ENCODE peak calls at places on chromosomes 7 and 10, in six cellular contexts. S is suprapubic skin, A is A549, G is tibial nerve, F is Peyer's patch, K is breast epithelium. D is an unnamed sample.

GRCh38 chr7:133036290-133036689 is 45.6 kb downstream of the CHCHD3 start:
- DNase-seq in S (no peak), A (no peak), G (no peak), F (no peak), K (no peak), D (no peak)

GRCh38 chr7:107691713-107692112 is 31.1 kb downstream of the SLC26A4 start:
- DNase-seq in S (no peak), A (no peak), G (no peak), F (no peak), K (no peak), D (no peak)

GRCh38 chr7:105559926-105560325 is 21.4 kb downstream of the EFCAB10 start:
- DNase-seq in S (no peak), A (no peak), G (no peak), F (no peak), K (no peak), D (no peak)

GRCh38 chr7:133535308-133535707 is 282.4 kb downstream of the EXOC4 start:
- DNase-seq in S (no peak), A (no peak), G (no peak), F (no peak), K (no peak), D (no peak)

GRCh38 chr10:4650572-4650971 is 175.4 kb upstream of the AKR1E2 start:
- DNase-seq in S (no peak), A (no peak), G (peak; percentile 24), F (no peak), K (no peak), D (no peak)

GRCh38 chr7:118870187-118870586 is 645.7 kb downstream of the ANKRD7 start:
- DNase-seq in S (no peak), A (no peak), G (no peak), F (no peak), K (no peak), D (no peak)

GRCh38 chr7:151427705-151428392 is 12.1 kb downstream of the CRYGN start:
- DNase-seq in S (peak; percentile 58), A (no peak), G (no peak), F (no peak), K (no peak), D (no peak)

GRCh38 chr10:114626841-114627240 is 31.2 kb downstream of the ABLIM1 start:
- DNase-seq in S (no peak), A (no peak), G (no peak), F (no peak), K (peak; percentile 49), D (no peak)

GRCh38 chr10:132984801-132985545 is 42.6 kb upstream of the CFAP46 start:
- DNase-seq in S (no peak), A (no peak), G (no peak), F (peak; percentile 44), K (no peak), D (no peak)

GRCh38 chr7:84040365-84040764 is 154.2 kb downstream of the SEMA3A start:
- DNase-seq in S (no peak), A (no peak), G (no peak), F (no peak), K (no peak), D (no peak)

GRCh38 chr7:48052748-48053147 is 17.4 kb downstream of the C7orf57 start:
- DNase-seq in S (no peak), A (no peak), G (no peak), F (no peak), K (no peak), D (no peak)

GRCh38 chr10:132410779-132411532 is 14.0 kb downstream of the PWWP2B start:
- DNase-seq in S (no peak), A (no peak), G (no peak), F (no peak), K (no peak), D (no peak)

GRCh38 chr10:51789118-51789517 is 89.7 kb upstream of the CSTF2T start:
- DNase-seq in S (no peak), A (no peak), G (no peak), F (no peak), K (no peak), D (no peak)

GRCh38 chr10:109892885-109893284 is 30.4 kb downstream of the XPNPEP1 start:
- DNase-seq in S (peak; percentile 86), A (no peak), G (no peak), F (no peak), K (peak; percentile 50), D (peak; percentile 24)

GRCh38 chr7:70696139-70696782 is 435.7 kb upstream of the GALNT17 start:
- DNase-seq in S (no peak), A (no peak), G (no peak), F (no peak), K (no peak), D (no peak)

GRCh38 chr10:63491558-63492316 is 26.0 kb upstream of the JMJD1C start:
- DNase-seq in S (no peak), A (no peak), G (peak; percentile 45), F (no peak), K (peak; percentile 78), D (peak; percentile 29)

GRCh38 chr10:71383972-71384687 is 12.6 kb upstream of the CDH23 start:
- DNase-seq in S (peak; percentile 85), A (peak; percentile 78), G (peak; percentile 79), F (peak; percentile 83), K (peak; percentile 34), D (peak; percentile 24)

GRCh38 chr10:132061465-132062180 is 4.1 kb upstream of the JAKMIP3 start:
- DNase-seq in S (peak; percentile 18), A (no peak), G (no peak), F (no peak), K (no peak), D (no peak)

GRCh38 chr7:149865437-149865836 is 8.3 kb upstream of the ATP6V0E2 start:
- DNase-seq in S (no peak), A (no peak), G (no peak), F (no peak), K (no peak), D (no peak)

GRCh38 chr7:25303380-25304321 is 75.4 kb upstream of the NPVF start:
- DNase-seq in S (no peak), A (no peak), G (no peak), F (no peak), K (no peak), D (peak; percentile 12)

GRCh38 chr7:132882714-132883428 is 199.0 kb downstream of the CHCHD3 start:
- DNase-seq in S (no peak), A (no peak), G (no peak), F (no peak), K (no peak), D (no peak)

GRCh38 chr7:20665096-20665495 is 49.6 kb downstream of the ABCB5 start:
- DNase-seq in S (no peak), A (no peak), G (no peak), F (no peak), K (no peak), D (no peak)

GRCh38 chr7:39379416-39379815 is 186.8 kb upstream of the YAE1 start:
- DNase-seq in S (no peak), A (no peak), G (no peak), F (no peak), K (no peak), D (no peak)

GRCh38 chr7:39919646-39920045 is 30.4 kb upstream of the CDK13 start:
- DNase-seq in S (no peak), A (no peak), G (no peak), F (no peak), K (no peak), D (no peak)

GRCh38 chr10:124677871-124678565 is 66.2 kb downstream of the FAM53B start:
- DNase-seq in S (no peak), A (no peak), G (no peak), F (no peak), K (no peak), D (no peak)

GRCh38 chr10:132929953-132930640 is 12.3 kb downstream of the CFAP46 start:
- DNase-seq in S (no peak), A (no peak), G (no peak), F (no peak), K (no peak), D (no peak)

GRCh38 chr10:71845410-71846406 is 5.3 kb downstream of the PSAP start:
- DNase-seq in S (peak; percentile 43), A (no peak), G (no peak), F (no peak), K (no peak), D (no peak)

DNA sequence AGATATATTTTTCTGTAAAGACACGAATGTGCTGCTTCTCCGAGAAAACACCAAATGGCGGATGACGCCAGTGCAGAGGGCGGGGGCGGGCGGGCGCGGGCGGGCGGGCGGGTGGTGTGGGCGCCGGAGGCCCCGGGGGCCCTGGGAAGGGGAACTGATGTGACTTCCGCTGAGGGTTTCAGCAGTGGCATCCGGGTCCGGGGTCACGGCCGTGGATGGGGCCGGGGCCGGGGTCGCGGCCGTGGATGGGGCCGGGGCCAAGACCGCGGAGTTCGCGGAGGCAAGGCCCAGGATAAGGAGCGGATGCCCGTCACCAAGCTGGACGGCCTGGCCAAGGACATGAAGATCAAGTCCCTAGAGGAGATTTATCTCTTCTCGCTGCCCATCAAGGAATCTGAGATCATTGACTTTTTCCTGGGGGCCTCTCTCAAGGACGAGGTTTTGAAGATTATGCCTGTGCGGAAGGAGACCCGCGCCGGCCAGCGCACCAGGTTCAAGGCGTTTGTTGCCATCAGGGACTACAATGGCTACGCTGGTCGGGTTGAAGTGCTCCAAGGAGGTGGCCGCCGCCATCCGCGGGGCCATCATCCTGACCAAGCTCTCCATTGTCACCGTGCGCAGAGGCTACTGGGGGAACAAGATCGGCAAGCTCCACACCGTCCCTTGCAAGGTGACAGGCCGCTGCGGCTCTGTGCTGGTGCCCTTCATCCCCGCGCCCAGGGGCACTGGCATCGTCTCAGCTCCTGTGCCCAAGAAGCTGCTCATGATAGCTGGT is 20.3 kb upstream of the IGF2BP3 start:
- DNase-seq in S (peak; percentile 66), A (no peak), G (no peak), F (peak; percentile 54), K (no peak), D (peak; percentile 17)
- TF ChIP-seq POLR2A in S (no peak), A (no peak), G (no peak), F (no peak), K (no peak), D (no peak)

DNA sequence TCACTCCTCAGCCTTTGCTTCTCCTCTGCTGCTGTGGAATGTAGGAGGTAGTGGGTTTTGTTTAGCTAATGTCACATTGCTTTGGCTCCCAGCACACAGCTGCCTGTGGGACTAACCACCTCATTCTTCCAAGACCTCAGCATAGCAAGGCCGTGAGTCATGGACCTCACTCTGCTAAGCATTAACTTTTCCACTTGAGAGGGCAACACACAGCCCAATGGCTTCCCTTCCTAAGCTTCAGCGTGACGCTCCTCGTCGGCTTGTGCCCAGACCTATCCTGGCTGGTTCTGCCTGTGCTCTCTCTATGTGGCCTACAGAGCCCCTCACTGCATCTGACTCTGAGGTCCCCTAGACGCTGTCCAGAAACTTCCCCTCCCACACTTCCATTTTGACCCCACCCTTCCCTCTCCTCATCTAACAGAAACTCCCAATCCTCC is 23.3 kb downstream of the MYOF start:
- DNase-seq in S (peak; percentile 89), A (peak; percentile 91), G (peak; percentile 86), F (no peak), K (peak; percentile 95), D (peak; percentile 74)
- TF ChIP-seq POLR2A in S (no peak), A (no peak), G (no peak), F (no peak), K (no peak), D (no peak)

DNA sequence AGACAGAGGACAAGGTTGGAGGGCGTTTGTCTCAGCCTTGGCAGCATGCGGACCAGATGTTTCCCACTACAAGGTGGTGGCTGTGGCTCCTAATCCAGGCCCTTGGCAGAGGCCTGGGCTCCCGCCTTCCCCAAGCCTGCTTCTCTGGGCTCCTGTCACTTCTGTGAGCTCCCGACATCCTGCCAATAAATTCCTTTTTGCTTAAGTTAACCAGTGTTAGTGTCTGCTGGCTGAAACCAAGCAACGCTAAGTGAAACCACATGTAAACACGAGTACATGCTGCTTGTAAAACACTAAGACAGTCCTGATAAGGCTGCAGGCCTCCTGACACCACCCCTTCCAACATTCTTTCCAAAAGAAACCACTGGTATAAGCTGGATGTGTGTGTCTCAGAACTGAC is 263.6 kb upstream of the ZMIZ1 start:
- DNase-seq in S (peak; percentile 83), A (no peak), G (peak; percentile 66), F (no peak), K (peak; percentile 35), D (no peak)
- TF ChIP-seq POLR2A in S (no peak), A (no peak), G (no peak), F (no peak), K (no peak), D (no peak)

GRCh38 chr10:55232553-55232952 is 431.5 kb upstream of the PCDH15 start:
- DNase-seq in S (no peak), A (no peak), G (no peak), F (no peak), K (no peak), D (no peak)
- TF ChIP-seq POLR2A in S (no peak), A (no peak), G (no peak), F (no peak), K (no peak), D (no peak)

D was measured in gastrocnemius medialis.